ENCODE peak calls at places on chromosomes 7 and 10, in ten cellular contexts. H is left ventricle myocardium superior; Z is SW 1271; Q is T-helper 17 cell; A is activated T-cell treated with anti-CD3 and anti-CD28 coated beads, Interleukin-2, amount 50 U/mL, for 24 hours; M is HEK293T; V is NCI-H460; B is chondrocyte; X is SHP77 treated with DMSO at 0.1 percent for 48 hours; W is effector CD4-positive, alpha-beta T cell. K is an unnamed sample.

GRCh38 chr10:120983721-120984120 is 132.6 kb downstream of the WDR11 start:
- DNase-seq in H (no peak), Z (no peak), Q (no peak), A (no peak), M (no peak), V (no peak), B (no peak), X (no peak), W (no peak), K (no peak)

GRCh38 chr7:91288208-91288824 is 24.1 kb downstream of the FZD1 start:
- DNase-seq in H (peak; percentile 51), Z (no peak), Q (no peak), A (no peak), M (peak; percentile 34), V (peak; percentile 27), B (no peak), X (peak; percentile 30), W (no peak), K (peak; percentile 32)

GRCh38 chr7:121187676-121188075 is 141.1 kb upstream of the WNT16 start:
- DNase-seq in H (no peak), Z (no peak), Q (no peak), A (no peak), M (no peak), V (no peak), B (no peak), X (no peak), W (no peak), K (no peak)

GRCh38 chr7:135761751-135762488 is 13.3 kb upstream of the FAM180A start:
- DNase-seq in H (no peak), Z (no peak), Q (no peak), A (no peak), M (no peak), V (no peak), B (no peak), X (no peak), W (no peak), K (no peak)

GRCh38 chr7:100582041-100582579 is 3.8 kb downstream of the LRCH4 start:
- DNase-seq in H (no peak), Z (no peak), Q (no peak), A (no peak), M (no peak), V (no peak), B (no peak), X (no peak), W (no peak), K (no peak)

GRCh38 chr10:132397036-132397541 is at the start of gene PWWP2B:
- DNase-seq in H (peak; percentile 87), Z (no peak), Q (peak; percentile 67), A (peak; percentile 73), M (peak; percentile 76), V (no peak), B (no peak), X (no peak), W (peak; percentile 52), K (no peak)

GRCh38 chr7:1667566-1668485 is 2.3 kb upstream of the ELFN1 start:
- DNase-seq in H (peak; percentile 57), Z (no peak), Q (no peak), A (peak; percentile 44), M (no peak), V (no peak), B (peak; percentile 91), X (no peak), W (no peak), K (no peak)

GRCh38 chr10:113960617-113961260 is 82.9 kb upstream of the ADRB1 start:
- DNase-seq in H (no peak), Z (no peak), Q (no peak), A (no peak), M (no peak), V (no peak), B (no peak), X (no peak), W (peak; percentile 28), K (no peak)

GRCh38 chr7:779480-779879 is 52.4 kb upstream of the PRKAR1B start:
- DNase-seq in H (no peak), Z (no peak), Q (no peak), A (no peak), M (no peak), V (no peak), B (no peak), X (no peak), W (no peak), K (no peak)

GRCh38 chr10:61465807-61466425 is 12.7 kb upstream of the TMEM26 start:
- DNase-seq in H (no peak), Z (no peak), Q (no peak), A (no peak), M (no peak), V (no peak), B (no peak), X (no peak), W (no peak), K (no peak)

GRCh38 chr10:615583-616152 is 73.8 kb downstream of the DIP2C start:
- DNase-seq in H (no peak), Z (no peak), Q (no peak), A (no peak), M (no peak), V (no peak), B (no peak), X (no peak), W (no peak), K (no peak)

GRCh38 chr7:67450171-67450570 is 453.5 kb downstream of the TYW1 start:
- DNase-seq in H (no peak), Z (no peak), Q (no peak), A (no peak), M (no peak), V (no peak), B (no peak), X (no peak), W (no peak), K (no peak)

GRCh38 chr7:82105463-82105862 is 335.6 kb upstream of the HGF start:
- DNase-seq in H (no peak), Z (peak; percentile 76), Q (no peak), A (no peak), M (no peak), V (peak; percentile 31), B (no peak), X (no peak), W (no peak), K (no peak)

GRCh38 chr7:80095545-80095944 is 39.1 kb upstream of the GNAI1 start:
- DNase-seq in H (no peak), Z (no peak), Q (no peak), A (no peak), M (no peak), V (peak; percentile 7), B (no peak), X (no peak), W (no peak), K (peak; percentile 38)

GRCh38 chr7:49432245-49432644 is 341.2 kb upstream of the VWC2 start:
- DNase-seq in H (no peak), Z (no peak), Q (no peak), A (no peak), M (no peak), V (no peak), B (no peak), X (no peak), W (no peak), K (no peak)

GRCh38 chr7:75847707-75848106 is 31.1 kb upstream of the RHBDD2 start:
- DNase-seq in H (no peak), Z (no peak), Q (no peak), A (no peak), M (no peak), V (no peak), B (no peak), X (no peak), W (no peak), K (no peak)

GRCh38 chr10:118953999-118954398 is 75.5 kb upstream of the NANOS1 start:
- DNase-seq in H (no peak), Z (no peak), Q (no peak), A (no peak), M (peak; percentile 2), V (no peak), B (no peak), X (no peak), W (no peak), K (no peak)

GRCh38 chr7:43872401-43873165 is 3.3 kb upstream of the MRPS24 start:
- DNase-seq in H (no peak), Z (no peak), Q (no peak), A (no peak), M (no peak), V (no peak), B (no peak), X (no peak), W (no peak), K (no peak)

GRCh38 chr10:63431962-63432797 is 33.6 kb downstream of the JMJD1C start:
- DNase-seq in H (no peak), Z (no peak), Q (no peak), A (no peak), M (no peak), V (no peak), B (no peak), X (no peak), W (no peak), K (no peak)

GRCh38 chr7:35735396-35735795 is 40.5 kb upstream of the HERPUD2 start:
- DNase-seq in H (no peak), Z (no peak), Q (no peak), A (no peak), M (no peak), V (no peak), B (no peak), X (no peak), W (no peak), K (no peak)

GRCh38 chr7:131327049-131327625 is 539 bp upstream of the MKLN1 start:
- DNase-seq in H (no peak), Z (peak; percentile 34), Q (no peak), A (no peak), M (peak; percentile 37), V (peak; percentile 32), B (no peak), X (peak; percentile 73), W (peak; percentile 10), K (no peak)

GRCh38 chr7:111266613-111267012 is 175.7 kb downstream of the LRRN3 start:
- DNase-seq in H (no peak), Z (no peak), Q (no peak), A (no peak), M (no peak), V (peak; percentile 9), B (no peak), X (no peak), W (no peak), K (no peak)

GRCh38 chr7:17830206-17830605 is 110.1 kb downstream of the SNX13 start:
- DNase-seq in H (no peak), Z (no peak), Q (no peak), A (no peak), M (no peak), V (no peak), B (no peak), X (no peak), W (no peak), K (no peak)

GRCh38 chr10:79215531-79215930 is 131.7 kb upstream of the PPIF start:
- DNase-seq in H (no peak), Z (no peak), Q (no peak), A (no peak), M (no peak), V (no peak), B (peak; percentile 53), X (no peak), W (no peak), K (no peak)

GRCh38 chr10:33803248-33803647 is 468.8 kb upstream of the NRP1 start:
- DNase-seq in H (no peak), Z (no peak), Q (no peak), A (no peak), M (no peak), V (no peak), B (no peak), X (no peak), W (no peak), K (no peak)

GRCh38 chr10:69575164-69575722 is 2.0 kb upstream of the NEUROG3 start:
- DNase-seq in H (no peak), Z (no peak), Q (no peak), A (no peak), M (no peak), V (no peak), B (no peak), X (no peak), W (no peak), K (no peak)

GRCh38 chr7:47253650-47254080 is 328.2 kb downstream of the TNS3 start:
- DNase-seq in H (peak; percentile 64), Z (peak; percentile 4), Q (no peak), A (no peak), M (peak; percentile 20), V (no peak), B (no peak), X (peak; percentile 9), W (no peak), K (peak; percentile 47)

GRCh38 chr7:11474902-11475585 is 357.0 kb downstream of the THSD7A start:
- DNase-seq in H (no peak), Z (no peak), Q (no peak), A (no peak), M (peak; percentile 17), V (no peak), B (no peak), X (no peak), W (no peak), K (no peak)